ENCODE peak calls at places on chromosome 21, in eight cellular contexts. O is heart right ventricle; T is tibial nerve; S is fibroblast of lung; W is naive thymus-derived CD4-positive, alpha-beta T cell; C is GM23248; M is adipocyte; E is thoracic aorta. L is an unnamed sample. For H3K9me3, the result is how much of the 10 kb centered on the place peaks cover.

GRCh38 chr21:26385721-26386120 is 187.4 kb downstream of the CYYR1 start:
- DNase-seq in O (no peak), T (no peak), S (peak), W (no peak), C (peak), M (peak), E (no peak), L (no peak)

GRCh38 chr21:34653522-34653921 is 15.3 kb upstream of the CLIC6 start:
- DNase-seq in O (no peak), T (no peak), S (no peak), W (no peak), C (no peak), M (no peak), E (no peak), L (no peak)

GRCh38 chr21:37225440-37225839 is 41.7 kb downstream of the VPS26C start:
- DNase-seq in O (no peak), T (no peak), S (no peak), W (peak), C (no peak), M (no peak), E (no peak), L (peak)

GRCh38 chr21:41642399-41642798 is 124.5 kb downstream of the RIPK4 start:
- DNase-seq in O (no peak), T (no peak), S (peak), W (no peak), C (peak), M (peak), E (no peak), L (no peak)

GRCh38 chr21:42243026-42243425 is 24.1 kb downstream of the ABCG1 start:
- DNase-seq in O (no peak), T (no peak), S (no peak), W (no peak), C (no peak), M (no peak), E (no peak), L (no peak)

GRCh38 chr21:15224346-15225086 is 159.7 kb upstream of the NRIP1 start:
- DNase-seq in O (no peak), T (no peak), S (peak), W (no peak), C (peak), M (peak), E (no peak), L (no peak)

GRCh38 chr21:28856588-28857250 is 136.0 kb downstream of the LTN1 start:
- DNase-seq in O (no peak), T (no peak), S (peak), W (no peak), C (no peak), M (peak), E (no peak), L (no peak)

GRCh38 chr21:46509760-46510159 is 51.1 kb downstream of the DIP2A start:
- DNase-seq in O (no peak), T (no peak), S (peak), W (no peak), C (no peak), M (no peak), E (no peak), L (no peak)

GRCh38 chr21:42818328-42818749 is 61.0 kb downstream of the WDR4 start:
- DNase-seq in O (peak), T (peak), S (peak), W (peak), C (peak), M (peak), E (no peak), L (peak)

GRCh38 chr21:28903448-28903847 is 89.2 kb downstream of the LTN1 start:
- DNase-seq in O (no peak), T (no peak), S (no peak), W (no peak), C (no peak), M (no peak), E (no peak), L (no peak)

GRCh38 chr21:43269461-43269860 is 100.7 kb downstream of the CRYAA start:
- DNase-seq in O (no peak), T (no peak), S (no peak), W (peak), C (no peak), M (no peak), E (no peak), L (peak)

GRCh38 chr21:41830764-41831452 is 48.2 kb downstream of the PRDM15 start:
- DNase-seq in O (no peak), T (no peak), S (no peak), W (no peak), C (no peak), M (no peak), E (no peak), L (no peak)

GRCh38 chr21:43333301-43334062 is 93.4 kb downstream of the SIK1 start:
- DNase-seq in O (peak), T (peak), S (peak), W (no peak), C (peak), M (peak), E (no peak), L (no peak)

GRCh38 chr21:44740721-44741120 is 29.3 kb upstream of the TSPEAR start:
- DNase-seq in O (no peak), T (no peak), S (no peak), W (no peak), C (no peak), M (no peak), E (no peak), L (no peak)

GRCh38 chr21:44737706-44738354 is 26.5 kb upstream of the TSPEAR start:
- DNase-seq in O (no peak), T (no peak), S (peak), W (no peak), C (peak), M (peak), E (no peak), L (no peak)

GRCh38 chr21:44738621-44739020 is 27.2 kb upstream of the TSPEAR start:
- DNase-seq in O (no peak), T (no peak), S (no peak), W (no peak), C (no peak), M (no peak), E (no peak), L (no peak)

GRCh38 chr21:44741921-44742320 is 30.5 kb upstream of the TSPEAR start:
- DNase-seq in O (no peak), T (no peak), S (no peak), W (no peak), C (no peak), M (no peak), E (no peak), L (no peak)

DNA sequence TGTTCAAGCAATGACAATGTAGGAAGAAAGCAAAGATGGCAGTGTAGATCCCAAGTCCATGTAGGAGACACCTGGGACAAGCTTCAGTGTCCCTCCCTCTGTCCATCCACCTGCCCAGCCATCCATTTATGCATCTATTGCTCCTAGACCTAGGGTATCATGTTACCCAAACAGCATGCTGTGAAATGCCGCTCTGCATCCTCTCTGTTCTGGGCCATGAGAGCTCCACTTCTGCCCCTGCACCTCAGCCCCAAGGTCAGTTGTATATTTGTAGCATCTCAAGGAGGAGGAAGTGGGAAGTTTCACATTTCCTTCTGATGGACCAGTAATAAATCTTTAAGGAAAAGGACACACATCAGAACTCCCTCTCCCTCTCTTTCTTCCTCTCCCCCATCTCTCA is 27.9 kb upstream of the TSPEAR start:
- DNase-seq in O (no peak), T (no peak), S (no peak), W (no peak), C (no peak), M (no peak), E (no peak), L (no peak)
- H3K9me3 ChIP-seq in O (under half), T (under half), S (under half), W (under half), C (under half), M (under half), E (under half), L (under half)

GRCh38 chr21:24280591-24280990 is 1326.7 kb downstream of the MRPL39 start:
- DNase-seq in O (no peak), T (no peak), S (peak), W (no peak), C (no peak), M (no peak), E (no peak), L (no peak)

GRCh38 chr21:24272527-24272938 is 1334.7 kb downstream of the MRPL39 start:
- DNase-seq in O (no peak), T (no peak), S (no peak), W (no peak), C (no peak), M (no peak), E (no peak), L (no peak)

DNA sequence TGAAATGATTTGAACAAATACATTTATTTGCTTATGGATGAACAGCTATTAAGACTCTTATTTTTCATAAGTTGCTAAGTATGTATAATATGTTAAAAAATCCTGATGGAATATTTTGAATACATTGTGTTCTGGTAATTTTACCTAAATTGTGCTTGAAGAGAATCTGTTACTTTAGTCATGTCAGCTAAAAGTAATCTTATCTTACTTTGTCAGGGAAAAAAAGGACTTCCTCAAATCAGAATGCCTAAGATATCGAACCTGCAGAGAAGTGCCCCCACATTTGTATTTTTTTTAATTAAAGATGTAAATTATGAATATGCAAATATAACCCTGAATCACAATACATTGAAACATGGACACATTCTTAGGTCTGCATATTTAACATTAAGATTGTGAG is 1331.7 kb downstream of the MRPL39 start:
- DNase-seq in O (no peak), T (no peak), S (no peak), W (no peak), C (no peak), M (no peak), E (no peak), L (no peak)
- H3K9me3 ChIP-seq in O (under half), T (under half), S (under half), W (under half), C (under half), M (under half), E (under half), L (under half)

GRCh38 chr21:16358021-16358420 is 628.2 kb downstream of the USP25 start:
- DNase-seq in O (no peak), T (no peak), S (peak), W (no peak), C (no peak), M (no peak), E (no peak), L (no peak)

GRCh38 chr21:16363563-16363962 is 633.8 kb downstream of the USP25 start:
- DNase-seq in O (no peak), T (no peak), S (no peak), W (no peak), C (no peak), M (no peak), E (no peak), L (no peak)

GRCh38 chr21:16353764-16354163 is 624.0 kb downstream of the USP25 start:
- DNase-seq in O (no peak), T (no peak), S (no peak), W (no peak), C (no peak), M (no peak), E (no peak), L (no peak)

GRCh38 chr21:16358784-16359183 is 629.0 kb downstream of the USP25 start:
- DNase-seq in O (no peak), T (no peak), S (no peak), W (no peak), C (no peak), M (no peak), E (no peak), L (no peak)
- H3K9me3 ChIP-seq in O (under half), T (under half), S (under half), W (under half), C (under half), M (under half), E (under half), L (under half)

GRCh38 chr21:29961291-29962027 is 21.7 kb upstream of the GRIK1 start:
- DNase-seq in O (peak), T (no peak), S (no peak), W (no peak), C (no peak), M (no peak), E (no peak), L (no peak)
- H3K9me3 ChIP-seq in O (under half), T (under half), S (under half), W (under half), C (under half), M (under half), E (under half), L (under half)

DNA sequence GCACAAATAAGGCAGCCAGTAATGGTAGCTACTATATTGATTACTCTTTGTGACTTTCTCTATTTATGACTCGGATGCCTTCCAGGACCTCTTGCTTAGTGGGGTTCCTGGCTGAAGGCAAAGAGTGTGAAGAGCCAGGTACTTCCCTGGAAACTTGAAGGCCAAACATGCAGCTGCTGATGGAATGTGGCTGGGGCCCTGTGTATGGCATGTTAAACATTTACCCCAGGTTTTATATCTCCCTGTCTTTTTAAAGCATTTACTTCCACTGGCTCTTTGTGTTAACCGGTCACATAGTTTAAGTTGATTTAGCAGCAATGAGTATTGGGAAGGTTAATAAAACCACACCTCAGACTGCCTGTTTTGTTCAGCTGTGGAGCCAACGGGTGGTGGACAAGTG is 45.7 kb upstream of the PAXBP1 start:
- DNase-seq in O (no peak), T (no peak), S (no peak), W (no peak), C (no peak), M (no peak), E (no peak), L (no peak)
- H3K9me3 ChIP-seq in O (under half), T (under half), S (under half), W (under half), C (under half), M (under half), E (under half), L (under half)

GRCh38 chr21:19878133-19878532 is 1120.1 kb upstream of the NCAM2 start:
- DNase-seq in O (no peak), T (no peak), S (no peak), W (no peak), C (no peak), M (no peak), E (no peak), L (no peak)

GRCh38 chr21:19870682-19871081 is 1127.5 kb upstream of the NCAM2 start:
- DNase-seq in O (no peak), T (no peak), S (no peak), W (no peak), C (no peak), M (no peak), E (no peak), L (no peak)

DNA sequence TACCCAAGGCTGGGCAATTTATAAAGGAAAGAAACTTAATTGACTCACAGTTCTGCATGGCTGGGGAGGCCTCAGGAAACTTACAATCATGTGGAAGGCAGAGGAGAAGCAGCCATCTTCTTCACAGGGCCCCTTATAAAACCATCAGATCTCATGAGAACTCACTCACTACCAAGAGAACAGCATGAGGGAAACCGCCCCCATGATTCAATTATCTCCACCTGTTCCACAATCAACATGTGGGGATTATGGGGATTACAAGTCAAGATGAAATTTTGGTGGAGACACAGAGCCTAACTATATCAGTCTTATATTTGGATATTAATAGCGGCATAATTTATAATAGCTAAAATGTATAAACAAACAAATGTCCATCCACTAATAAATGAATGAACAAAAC is 1123.7 kb upstream of the NCAM2 start:
- DNase-seq in O (no peak), T (no peak), S (no peak), W (no peak), C (no peak), M (no peak), E (no peak), L (no peak)
- H3K9me3 ChIP-seq in O (under half), T (under half), S (under half), W (under half), C (under half), M (under half), E (under half), L (under half)

DNA sequence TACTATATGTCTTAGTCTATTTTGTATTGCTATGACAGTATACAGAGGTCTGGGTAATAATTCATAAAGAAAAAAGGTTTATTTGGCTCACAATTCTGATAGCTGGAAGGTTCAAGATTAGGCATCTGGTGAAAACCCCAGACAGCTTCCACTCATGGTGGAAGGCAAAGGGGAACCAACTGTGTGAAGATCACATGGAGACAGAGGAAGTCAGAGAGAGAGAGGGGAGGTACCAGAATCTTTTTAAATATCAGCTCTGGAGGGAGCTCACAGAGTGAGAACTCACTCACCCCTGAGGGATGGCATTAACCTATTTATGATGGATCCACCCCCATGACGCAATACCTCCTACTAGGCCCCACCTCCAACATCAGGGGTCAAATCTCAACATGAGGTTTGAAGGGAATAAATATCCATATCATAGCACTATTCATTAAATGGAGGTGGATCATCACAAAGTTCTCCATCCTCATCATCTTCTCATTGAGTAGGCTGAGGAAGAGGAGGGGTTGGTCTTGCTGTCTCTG is 290.5 kb downstream of the DSCAM start:
- DNase-seq in O (no peak), T (no peak), S (no peak), W (no peak), C (no peak), M (no peak), E (no peak), L (no peak)
- H3K9me3 ChIP-seq in O (under half), T (under half), S (under half), W (under half), C (under half), M (under half), E (under half), L (under half)

GRCh38 chr21:27740084-27740483 is 773.2 kb upstream of the ADAMTS5 start:
- DNase-seq in O (no peak), T (no peak), S (no peak), W (no peak), C (no peak), M (no peak), E (no peak), L (no peak)
- H3K9me3 ChIP-seq in O (under half), T (under half), S (under half), W (under half), C (under half), M (under half), E (under half), L (under half)

DNA sequence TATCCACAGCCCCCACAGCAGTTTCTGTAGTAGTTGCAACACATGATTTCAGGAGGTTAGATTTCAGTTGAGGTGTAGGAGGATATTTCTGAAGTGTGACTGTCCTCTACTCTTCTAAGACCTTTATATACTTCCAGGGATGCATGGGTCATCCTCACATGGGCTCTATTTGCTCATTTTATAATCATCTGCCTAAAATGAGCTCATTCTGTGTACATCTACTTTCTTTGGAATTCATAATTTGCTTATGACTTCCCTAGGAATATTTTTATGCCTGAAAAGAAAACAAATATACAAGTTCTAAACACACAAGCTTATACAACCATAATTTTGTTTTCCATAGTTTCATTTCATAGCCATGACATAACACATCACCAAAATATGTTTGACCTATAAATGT is at the start of gene KRTAP21-2:
- DNase-seq in O (no peak), T (no peak), S (no peak), W (no peak), C (no peak), M (no peak), E (no peak), L (no peak)
- H3K9me3 ChIP-seq in O (under half), T (under half), S (under half), W (under half), C (under half), M (under half), E (under half), L (under half)

L was measured in CD8-positive, alpha-beta T cell.